ENCODE peak calls at places on chromosomes 4 and X, in seven cellular contexts. One of them, this sample, is unnamed.

GRCh38 chr4:149887091-149887490 is 71.4 kb upstream of the IQCM start:
- DNase-seq in Caco-2: no peak
- DNase-seq in Jurkat, Clone E6-1: no peak
- DNase-seq in right atrium auricular region: no peak
- DNase-seq in stimulated activated CD8-positive, alpha-beta memory T cell treated with anti-CD3 and anti-CD28 coated beads, Interleukin-12 subunit alpha, Interleukin-12 subunit beta, amount 100 ng/mL, for 1 hour: no peak
- DNase-seq in uterus: no peak
- DNase-seq in amygdala: no peak
- DNase-seq in this sample: no peak

GRCh38 chr4:102047616-102048015 is 257.1 kb downstream of the BANK1 start:
- DNase-seq in Caco-2: no peak
- DNase-seq in Jurkat, Clone E6-1: no peak
- DNase-seq in right atrium auricular region: no peak
- DNase-seq in stimulated activated CD8-positive, alpha-beta memory T cell treated with anti-CD3 and anti-CD28 coated beads, Interleukin-12 subunit alpha, Interleukin-12 subunit beta, amount 100 ng/mL, for 1 hour: no peak
- DNase-seq in uterus: no peak
- DNase-seq in amygdala: no peak
- DNase-seq in this sample: no peak

GRCh38 chr4:16199132-16199531 is 27.1 kb downstream of the TAPT1 start:
- DNase-seq in Caco-2: no peak
- DNase-seq in Jurkat, Clone E6-1: peak; percentile 31
- DNase-seq in right atrium auricular region: no peak
- DNase-seq in stimulated activated CD8-positive, alpha-beta memory T cell treated with anti-CD3 and anti-CD28 coated beads, Interleukin-12 subunit alpha, Interleukin-12 subunit beta, amount 100 ng/mL, for 1 hour: no peak
- DNase-seq in uterus: no peak
- DNase-seq in amygdala: no peak
- DNase-seq in this sample: no peak

GRCh38 chr4:102620697-102621497 is 119.7 kb downstream of the NFKB1 start:
- DNase-seq in Caco-2: peak; percentile 81
- DNase-seq in Jurkat, Clone E6-1: peak; percentile 55
- DNase-seq in right atrium auricular region: no peak
- DNase-seq in stimulated activated CD8-positive, alpha-beta memory T cell treated with anti-CD3 and anti-CD28 coated beads, Interleukin-12 subunit alpha, Interleukin-12 subunit beta, amount 100 ng/mL, for 1 hour: no peak
- DNase-seq in uterus: no peak
- DNase-seq in amygdala: peak; percentile 15
- DNase-seq in this sample: no peak

GRCh38 chrX:148649145-148649645 is 148.8 kb downstream of the AFF2 start:
- DNase-seq in Caco-2: no peak
- DNase-seq in Jurkat, Clone E6-1: no peak
- DNase-seq in right atrium auricular region: no peak
- DNase-seq in stimulated activated CD8-positive, alpha-beta memory T cell treated with anti-CD3 and anti-CD28 coated beads, Interleukin-12 subunit alpha, Interleukin-12 subunit beta, amount 100 ng/mL, for 1 hour: no peak
- DNase-seq in uterus: no peak
- DNase-seq in amygdala: no peak
- DNase-seq in this sample: no peak

GRCh38 chr4:11813951-11814446 is 385.3 kb upstream of the HS3ST1 start:
- DNase-seq in Caco-2: no peak
- DNase-seq in Jurkat, Clone E6-1: no peak
- DNase-seq in right atrium auricular region: no peak
- DNase-seq in stimulated activated CD8-positive, alpha-beta memory T cell treated with anti-CD3 and anti-CD28 coated beads, Interleukin-12 subunit alpha, Interleukin-12 subunit beta, amount 100 ng/mL, for 1 hour: no peak
- DNase-seq in uterus: no peak
- DNase-seq in amygdala: no peak
- DNase-seq in this sample: no peak

GRCh38 chr4:71006203-71006907 is 12.9 kb downstream of the DCK start:
- DNase-seq in Caco-2: no peak
- DNase-seq in Jurkat, Clone E6-1: no peak
- DNase-seq in right atrium auricular region: no peak
- DNase-seq in stimulated activated CD8-positive, alpha-beta memory T cell treated with anti-CD3 and anti-CD28 coated beads, Interleukin-12 subunit alpha, Interleukin-12 subunit beta, amount 100 ng/mL, for 1 hour: no peak
- DNase-seq in uterus: no peak
- DNase-seq in amygdala: no peak
- DNase-seq in this sample: no peak

GRCh38 chr4:188414441-188414840 is 275.2 kb downstream of the TRIML1 start:
- DNase-seq in Caco-2: no peak
- DNase-seq in Jurkat, Clone E6-1: no peak
- DNase-seq in right atrium auricular region: no peak
- DNase-seq in stimulated activated CD8-positive, alpha-beta memory T cell treated with anti-CD3 and anti-CD28 coated beads, Interleukin-12 subunit alpha, Interleukin-12 subunit beta, amount 100 ng/mL, for 1 hour: no peak
- DNase-seq in uterus: no peak
- DNase-seq in amygdala: no peak
- DNase-seq in this sample: no peak

GRCh38 chr4:132809298-132810032 is 339.6 kb upstream of the PCDH10 start:
- DNase-seq in Caco-2: no peak
- DNase-seq in Jurkat, Clone E6-1: peak; percentile 28
- DNase-seq in right atrium auricular region: no peak
- DNase-seq in stimulated activated CD8-positive, alpha-beta memory T cell treated with anti-CD3 and anti-CD28 coated beads, Interleukin-12 subunit alpha, Interleukin-12 subunit beta, amount 100 ng/mL, for 1 hour: no peak
- DNase-seq in uterus: no peak
- DNase-seq in amygdala: no peak
- DNase-seq in this sample: peak; percentile 91

GRCh38 chr4:1760521-1761001 is 32.5 kb upstream of the FGFR3 start:
- DNase-seq in Caco-2: no peak
- DNase-seq in Jurkat, Clone E6-1: no peak
- DNase-seq in right atrium auricular region: no peak
- DNase-seq in stimulated activated CD8-positive, alpha-beta memory T cell treated with anti-CD3 and anti-CD28 coated beads, Interleukin-12 subunit alpha, Interleukin-12 subunit beta, amount 100 ng/mL, for 1 hour: no peak
- DNase-seq in uterus: no peak
- DNase-seq in amygdala: no peak
- DNase-seq in this sample: no peak

GRCh38 chrX:12894074-12894691 is 12.2 kb upstream of the TLR8 start:
- DNase-seq in Caco-2: peak; percentile 32
- DNase-seq in Jurkat, Clone E6-1: peak; percentile 68
- DNase-seq in right atrium auricular region: no peak
- DNase-seq in stimulated activated CD8-positive, alpha-beta memory T cell treated with anti-CD3 and anti-CD28 coated beads, Interleukin-12 subunit alpha, Interleukin-12 subunit beta, amount 100 ng/mL, for 1 hour: peak; percentile 20
- DNase-seq in uterus: no peak
- DNase-seq in amygdala: no peak
- DNase-seq in this sample: no peak

GRCh38 chr4:95358320-95358889 is 190.4 kb downstream of the UNC5C start:
- DNase-seq in Caco-2: peak; percentile 39
- DNase-seq in Jurkat, Clone E6-1: no peak
- DNase-seq in right atrium auricular region: no peak
- DNase-seq in stimulated activated CD8-positive, alpha-beta memory T cell treated with anti-CD3 and anti-CD28 coated beads, Interleukin-12 subunit alpha, Interleukin-12 subunit beta, amount 100 ng/mL, for 1 hour: no peak
- DNase-seq in uterus: no peak
- DNase-seq in amygdala: no peak
- DNase-seq in this sample: no peak

GRCh38 chr4:52996261-52997131 is 134.4 kb downstream of the RASL11B start:
- DNase-seq in Caco-2: no peak
- DNase-seq in Jurkat, Clone E6-1: no peak
- DNase-seq in right atrium auricular region: peak; percentile 75
- DNase-seq in stimulated activated CD8-positive, alpha-beta memory T cell treated with anti-CD3 and anti-CD28 coated beads, Interleukin-12 subunit alpha, Interleukin-12 subunit beta, amount 100 ng/mL, for 1 hour: no peak
- DNase-seq in uterus: peak; percentile 64
- DNase-seq in amygdala: no peak
- DNase-seq in this sample: no peak

GRCh38 chrX:356385-357034 is 30.2 kb downstream of the PPP2R3B start:
- DNase-seq in Caco-2: no peak
- DNase-seq in Jurkat, Clone E6-1: no peak
- DNase-seq in right atrium auricular region: no peak
- DNase-seq in stimulated activated CD8-positive, alpha-beta memory T cell treated with anti-CD3 and anti-CD28 coated beads, Interleukin-12 subunit alpha, Interleukin-12 subunit beta, amount 100 ng/mL, for 1 hour: no peak
- DNase-seq in uterus: no peak
- DNase-seq in amygdala: no peak
- DNase-seq in this sample: no peak

GRCh38 chr4:5385741-5386251 is 322.6 kb downstream of the EVC2 start:
- DNase-seq in Caco-2: peak; percentile 54
- DNase-seq in Jurkat, Clone E6-1: peak; percentile 11
- DNase-seq in right atrium auricular region: no peak
- DNase-seq in stimulated activated CD8-positive, alpha-beta memory T cell treated with anti-CD3 and anti-CD28 coated beads, Interleukin-12 subunit alpha, Interleukin-12 subunit beta, amount 100 ng/mL, for 1 hour: no peak
- DNase-seq in uterus: no peak
- DNase-seq in amygdala: no peak
- DNase-seq in this sample: no peak

GRCh38 chr4:82431026-82431745 is 796 bp downstream of the ENOPH1 start:
- DNase-seq in Caco-2: peak; percentile 52
- DNase-seq in Jurkat, Clone E6-1: no peak
- DNase-seq in right atrium auricular region: no peak
- DNase-seq in stimulated activated CD8-positive, alpha-beta memory T cell treated with anti-CD3 and anti-CD28 coated beads, Interleukin-12 subunit alpha, Interleukin-12 subunit beta, amount 100 ng/mL, for 1 hour: peak; percentile 19
- DNase-seq in uterus: no peak
- DNase-seq in amygdala: no peak
- DNase-seq in this sample: no peak

GRCh38 chrX:2387614-2388239 is 113.0 kb downstream of the DHRSX start:
- DNase-seq in Caco-2: no peak
- DNase-seq in Jurkat, Clone E6-1: no peak
- DNase-seq in right atrium auricular region: no peak
- DNase-seq in stimulated activated CD8-positive, alpha-beta memory T cell treated with anti-CD3 and anti-CD28 coated beads, Interleukin-12 subunit alpha, Interleukin-12 subunit beta, amount 100 ng/mL, for 1 hour: no peak
- DNase-seq in uterus: no peak
- DNase-seq in amygdala: no peak
- DNase-seq in this sample: no peak

GRCh38 chr4:158327525-158327924 is 117.2 kb downstream of the TMEM144 start:
- DNase-seq in Caco-2: peak; percentile 72
- DNase-seq in Jurkat, Clone E6-1: no peak
- DNase-seq in right atrium auricular region: no peak
- DNase-seq in stimulated activated CD8-positive, alpha-beta memory T cell treated with anti-CD3 and anti-CD28 coated beads, Interleukin-12 subunit alpha, Interleukin-12 subunit beta, amount 100 ng/mL, for 1 hour: no peak
- DNase-seq in uterus: no peak
- DNase-seq in amygdala: no peak
- DNase-seq in this sample: no peak

GRCh38 chrX:65961714-65962113 is 78.2 kb downstream of the VSIG4 start:
- DNase-seq in Caco-2: no peak
- DNase-seq in Jurkat, Clone E6-1: no peak
- DNase-seq in right atrium auricular region: no peak
- DNase-seq in stimulated activated CD8-positive, alpha-beta memory T cell treated with anti-CD3 and anti-CD28 coated beads, Interleukin-12 subunit alpha, Interleukin-12 subunit beta, amount 100 ng/mL, for 1 hour: no peak
- DNase-seq in uterus: no peak
- DNase-seq in amygdala: no peak
- DNase-seq in this sample: no peak

This sample was measured in esophagus muscularis mucosa.